ENCODE peak calls at places on chromosomes 16 and 17, in four cellular contexts. One of them, this sample, is unnamed.

GRCh38 chr16:79307214-79307613 is 293.3 kb downstream of the MAF start:
- DNase-seq in A549: no peak
- DNase-seq in cardiac fibroblast: no peak
- DNase-seq in hepatocyte: no peak
- DNase-seq in this sample: no peak

GRCh38 chr16:72125635-72126428 is 32.2 kb downstream of the DHX38 start:
- DNase-seq in hepatocyte: no peak
- DNase-seq in cardiac fibroblast: no peak
- DNase-seq in A549: no peak
- DNase-seq in this sample: no peak

GRCh38 chr16:12191102-12191501 is 214.6 kb downstream of the SNX29 start:
- DNase-seq in hepatocyte: no peak
- DNase-seq in A549: no peak
- DNase-seq in cardiac fibroblast: no peak
- DNase-seq in this sample: no peak

GRCh38 chr16:75322706-75323105 is 71.3 kb upstream of the BCAR1 start:
- DNase-seq in cardiac fibroblast: no peak
- DNase-seq in A549: no peak
- DNase-seq in hepatocyte: no peak
- DNase-seq in this sample: no peak

GRCh38 chr17:75240394-75241142 is 20.8 kb downstream of the GGA3 start:
- DNase-seq in hepatocyte: peak; percentile 50
- DNase-seq in A549: peak; percentile 77
- DNase-seq in cardiac fibroblast: peak; percentile 42
- DNase-seq in this sample: no peak

GRCh38 chr17:44400226-44400847 is 10.9 kb upstream of the ITGA2B start:
- DNase-seq in hepatocyte: no peak
- DNase-seq in A549: peak; percentile 48
- DNase-seq in cardiac fibroblast: peak; percentile 51
- DNase-seq in this sample: no peak

GRCh38 chr17:21510686-21511367 is 134.7 kb downstream of the KCNJ12 start:
- DNase-seq in A549: no peak
- DNase-seq in hepatocyte: no peak
- DNase-seq in cardiac fibroblast: no peak
- DNase-seq in this sample: no peak

GRCh38 chr17:78883533-78884131 is 19.4 kb downstream of the CEP295NL start:
- DNase-seq in A549: peak; percentile 86
- DNase-seq in cardiac fibroblast: peak; percentile 99
- DNase-seq in hepatocyte: peak; percentile 90
- DNase-seq in this sample: peak; percentile 45

DNA sequence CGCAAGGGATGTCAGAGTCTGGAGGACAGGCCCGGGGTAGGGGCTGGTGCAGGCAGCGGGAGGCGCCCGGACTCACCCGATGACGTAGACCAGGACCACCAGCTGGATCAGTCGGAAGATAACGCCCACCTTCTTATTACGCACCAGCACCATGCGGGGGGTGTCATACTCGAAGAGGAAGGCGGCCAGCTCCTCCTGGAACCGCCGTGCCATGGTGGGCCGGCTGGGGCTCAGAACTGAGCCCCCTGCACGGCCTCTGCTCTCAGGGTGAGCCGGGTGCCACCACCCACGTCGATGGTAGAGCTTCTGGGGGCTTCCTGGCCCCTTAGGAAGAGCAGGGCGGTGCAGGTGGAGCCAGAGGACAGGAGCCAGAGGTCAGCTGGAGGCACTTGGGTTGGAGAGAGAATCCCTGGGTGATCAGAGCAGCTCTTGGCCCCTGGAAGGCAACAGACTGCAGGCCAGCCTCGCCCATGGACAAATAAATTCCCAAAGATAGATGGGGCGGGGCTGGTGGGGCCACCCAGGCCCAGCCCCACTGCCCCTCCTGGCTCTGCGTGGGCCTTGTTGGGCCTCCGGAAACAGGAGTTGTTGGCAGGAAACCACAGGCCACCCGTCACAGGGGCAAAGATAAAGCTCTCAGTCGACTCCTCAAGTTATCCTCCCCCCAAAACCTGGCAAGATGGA is at the start of gene P2RX1:
- DNase-seq in A549: no peak
- DNase-seq in hepatocyte: no peak
- DNase-seq in cardiac fibroblast: peak; percentile 87
- DNase-seq in this sample: no peak
- H3K4me3 ChIP-seq in A549: no peak within 1 kb of the TSS
- H3K4me3 ChIP-seq in hepatocyte: no peak within 1 kb of the TSS
- H3K4me3 ChIP-seq in cardiac fibroblast: no peak within 1 kb of the TSS
- H3K4me3 ChIP-seq in this sample: no peak within 1 kb of the TSS

GRCh38 chr17:4944163-4944553 is 4.1 kb downstream of the RNF167 start:
- DNase-seq in A549: no peak
- DNase-seq in hepatocyte: no peak
- DNase-seq in cardiac fibroblast: no peak
- DNase-seq in this sample: no peak
- H3K4me3 ChIP-seq in A549: no peak overlapping the region
- H3K4me3 ChIP-seq in hepatocyte: no peak overlapping the region
- H3K4me3 ChIP-seq in cardiac fibroblast: no peak overlapping the region
- H3K4me3 ChIP-seq in this sample: no peak overlapping the region

GRCh38 chr17:80455784-80456183 is 20.6 kb downstream of the NPTX1 start:
- DNase-seq in hepatocyte: no peak
- DNase-seq in cardiac fibroblast: no peak
- DNase-seq in A549: no peak
- DNase-seq in this sample: no peak
- H3K4me3 ChIP-seq in hepatocyte: no peak overlapping the region
- H3K4me3 ChIP-seq in cardiac fibroblast: no peak overlapping the region
- H3K4me3 ChIP-seq in A549: no peak overlapping the region
- H3K4me3 ChIP-seq in this sample: peak overlapping the region; percentile 89

GRCh38 chr17:6780886-6781285 is 4.9 kb downstream of the FBXO39 start:
- DNase-seq in hepatocyte: no peak
- DNase-seq in A549: no peak
- DNase-seq in cardiac fibroblast: no peak
- DNase-seq in this sample: no peak

GRCh38 chr17:6779411-6779810 is 3.4 kb downstream of the FBXO39 start:
- DNase-seq in hepatocyte: no peak
- DNase-seq in cardiac fibroblast: no peak
- DNase-seq in A549: no peak
- DNase-seq in this sample: no peak

GRCh38 chr17:6780001-6780400 is 4.0 kb downstream of the FBXO39 start:
- DNase-seq in hepatocyte: no peak
- DNase-seq in A549: no peak
- DNase-seq in cardiac fibroblast: no peak
- DNase-seq in this sample: no peak

GRCh38 chr17:6772016-6772415 is 4.0 kb upstream of the FBXO39 start:
- DNase-seq in A549: no peak
- DNase-seq in cardiac fibroblast: no peak
- DNase-seq in hepatocyte: no peak
- DNase-seq in this sample: no peak

GRCh38 chr17:6775871-6776405 is at the start of gene FBXO39:
- DNase-seq in hepatocyte: no peak
- DNase-seq in A549: no peak
- DNase-seq in cardiac fibroblast: no peak
- DNase-seq in this sample: no peak
- H3K4me3 ChIP-seq in hepatocyte: no peak within 1 kb of the TSS
- H3K4me3 ChIP-seq in A549: peak within 1 kb of the TSS; percentile 17
- H3K4me3 ChIP-seq in cardiac fibroblast: peak within 1 kb of the TSS; percentile 14
- H3K4me3 ChIP-seq in this sample: no peak within 1 kb of the TSS

GRCh38 chr16:10624527-10624926 is 44.1 kb upstream of the EMP2 start:
- DNase-seq in A549: no peak
- DNase-seq in hepatocyte: peak; percentile 35
- DNase-seq in cardiac fibroblast: no peak
- DNase-seq in this sample: no peak

GRCh38 chr16:10623059-10623458 is 42.7 kb upstream of the EMP2 start:
- DNase-seq in A549: no peak
- DNase-seq in cardiac fibroblast: no peak
- DNase-seq in hepatocyte: no peak
- DNase-seq in this sample: no peak

GRCh38 chr16:10619271-10619849 is 39.0 kb upstream of the EMP2 start:
- DNase-seq in A549: no peak
- DNase-seq in hepatocyte: no peak
- DNase-seq in cardiac fibroblast: no peak
- DNase-seq in this sample: no peak

GRCh38 chr16:10620120-10620519 is 39.7 kb upstream of the EMP2 start:
- DNase-seq in hepatocyte: no peak
- DNase-seq in A549: no peak
- DNase-seq in cardiac fibroblast: no peak
- DNase-seq in this sample: no peak

DNA sequence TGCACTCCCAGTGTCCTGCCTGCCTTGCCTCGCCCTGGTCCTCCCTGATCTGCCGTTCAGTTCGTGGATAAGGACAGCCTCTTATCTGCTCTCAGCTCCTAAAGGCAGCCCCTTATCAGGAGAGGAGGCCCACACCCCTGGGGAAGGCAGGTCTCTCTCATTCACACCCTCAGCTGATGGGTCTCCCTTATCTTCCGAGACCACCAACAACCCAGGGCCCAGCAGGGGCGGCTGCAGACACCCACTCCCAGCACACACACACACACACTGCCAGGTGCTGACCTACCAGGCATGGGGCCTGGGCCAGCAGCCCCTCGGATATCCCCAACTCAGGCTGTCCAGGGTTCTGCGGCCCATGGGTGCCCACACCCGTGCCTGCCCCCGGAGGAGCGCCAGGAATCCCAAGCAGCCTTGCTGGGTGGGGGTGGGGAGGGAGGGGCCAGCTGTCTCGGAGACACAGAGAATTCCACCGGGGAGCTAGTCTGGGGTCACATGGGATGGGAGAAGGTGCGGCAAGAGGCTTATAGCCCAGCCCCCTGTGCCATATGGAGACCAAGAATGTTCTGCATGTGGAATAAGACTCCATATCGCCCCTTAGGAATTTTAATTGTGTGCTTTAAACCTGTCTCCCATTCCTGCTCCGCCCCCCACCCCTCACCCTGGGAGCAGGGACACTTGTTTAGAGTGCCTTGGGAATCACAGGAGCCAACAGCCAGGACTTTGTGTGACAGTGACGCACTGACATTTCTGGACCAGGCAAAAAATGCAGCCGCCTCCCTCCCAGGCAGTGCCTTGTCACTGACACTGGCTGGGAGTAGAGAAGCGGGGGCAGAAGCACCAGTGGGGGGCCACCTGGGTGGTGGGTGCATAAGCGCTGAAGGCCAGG is 41.9 kb upstream of the EMP2 start:
- DNase-seq in hepatocyte: peak; percentile 76
- DNase-seq in cardiac fibroblast: no peak
- DNase-seq in A549: no peak
- DNase-seq in this sample: no peak
- H3K4me3 ChIP-seq in hepatocyte: no peak overlapping the region
- H3K4me3 ChIP-seq in cardiac fibroblast: no peak overlapping the region
- H3K4me3 ChIP-seq in A549: no peak overlapping the region
- H3K4me3 ChIP-seq in this sample: no peak overlapping the region